ENCODE peak calls at places on chromosomes 7 and 10, in four cellular contexts. Z is HepG2, H is GM12878, U is H1. R is an unnamed sample.

GRCh38 chr7:37100735-37101331 is 347.8 kb downstream of the ELMO1 start:
- DNase-seq in Z (peak), H (no peak), U (no peak), R (no peak)

GRCh38 chr10:17716161-17716560 is 35.8 kb upstream of the TMEM236 start:
- DNase-seq in Z (no peak), H (no peak), U (no peak), R (no peak)

GRCh38 chr7:98745722-98746318 is 124.0 kb downstream of the TMEM130 start:
- DNase-seq in Z (peak), H (no peak), U (no peak), R (peak)

GRCh38 chr10:78924319-78925003 is 144.3 kb upstream of the ZMIZ1 start:
- DNase-seq in Z (no peak), H (no peak), U (no peak), R (no peak)

GRCh38 chr10:62382831-62383230 is 8.7 kb downstream of the ZNF365 start:
- DNase-seq in Z (no peak), H (no peak), U (no peak), R (no peak)

GRCh38 chr10:112546474-112546873 is 99.5 kb downstream of the VTI1A start:
- DNase-seq in Z (no peak), H (no peak), U (no peak), R (no peak)

GRCh38 chr10:96292971-96293909 is 11.0 kb upstream of the DNTT start:
- DNase-seq in Z (peak), H (no peak), U (no peak), R (peak)

GRCh38 chr10:127524229-127524628 is 24.9 kb upstream of the NPS start:
- DNase-seq in Z (no peak), H (no peak), U (no peak), R (no peak)

GRCh38 chr10:44859546-44860285 is 51.4 kb upstream of the TMEM72 start:
- DNase-seq in Z (no peak), H (no peak), U (no peak), R (no peak)

GRCh38 chr7:74103219-74103772 is 19.7 kb downstream of the LIMK1 start:
- DNase-seq in Z (no peak), H (no peak), U (no peak), R (no peak)

GRCh38 chr7:37360469-37360868 is 88.2 kb downstream of the ELMO1 start:
- DNase-seq in Z (no peak), H (no peak), U (no peak), R (no peak)

GRCh38 chr10:47207280-47207613 is 92.8 kb upstream of the GDF10 start:
- DNase-seq in Z (peak), H (no peak), U (no peak), R (no peak)

GRCh38 chr7:112018305-112019030 is 187.7 kb downstream of the DOCK4 start:
- DNase-seq in Z (no peak), H (no peak), U (no peak), R (no peak)

GRCh38 chr10:34523017-34523767 is 291.9 kb downstream of the PARD3 start:
- DNase-seq in Z (no peak), H (no peak), U (no peak), R (no peak)

GRCh38 chr7:97064972-97065587 is 40.4 kb upstream of the DLX5 start:
- DNase-seq in Z (peak), H (no peak), U (no peak), R (peak)

GRCh38 chr10:124430077-124430476 is 11.4 kb upstream of the OAT start:
- DNase-seq in Z (no peak), H (no peak), U (no peak), R (no peak)

GRCh38 chr7:27873981-27874957 is 134.3 kb downstream of the TAX1BP1 start:
- DNase-seq in Z (no peak), H (no peak), U (no peak), R (no peak)

GRCh38 chr10:112966191-112966855 is 16.3 kb downstream of the TCF7L2 start:
- DNase-seq in Z (no peak), H (no peak), U (no peak), R (no peak)

DNA sequence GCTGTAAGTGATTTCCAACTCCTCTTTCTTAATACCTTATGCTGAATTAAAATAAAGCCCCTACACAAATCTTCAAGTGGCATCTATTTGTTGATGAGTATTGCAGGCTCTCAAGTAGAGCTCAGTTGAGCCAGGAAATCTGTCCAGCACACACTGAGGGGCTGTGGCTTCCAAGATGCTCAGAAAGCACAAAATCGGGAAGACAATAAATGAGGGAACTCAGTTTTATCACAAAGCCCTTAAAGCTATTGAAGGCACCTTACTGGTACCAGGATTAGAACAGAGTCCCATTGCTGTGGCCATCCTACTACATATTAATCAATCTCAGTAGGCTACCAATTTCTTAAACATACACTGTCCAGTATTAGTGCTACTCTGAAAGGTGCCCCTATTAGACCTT is 28.4 kb downstream of the COL1A2 start:
- DNase-seq in Z (no peak), H (no peak), U (no peak), R (no peak)
- TF ChIP-seq SRF in Z (no peak), H (no peak), U (no peak), R (no peak)

GRCh38 chr10:60480865-60481563 is 91.3 kb upstream of the ANK3 start:
- DNase-seq in Z (no peak), H (no peak), U (no peak), R (no peak)
- TF ChIP-seq HDAC6 in Z (no peak), H (no peak), U (no peak), R (no peak)

DNA sequence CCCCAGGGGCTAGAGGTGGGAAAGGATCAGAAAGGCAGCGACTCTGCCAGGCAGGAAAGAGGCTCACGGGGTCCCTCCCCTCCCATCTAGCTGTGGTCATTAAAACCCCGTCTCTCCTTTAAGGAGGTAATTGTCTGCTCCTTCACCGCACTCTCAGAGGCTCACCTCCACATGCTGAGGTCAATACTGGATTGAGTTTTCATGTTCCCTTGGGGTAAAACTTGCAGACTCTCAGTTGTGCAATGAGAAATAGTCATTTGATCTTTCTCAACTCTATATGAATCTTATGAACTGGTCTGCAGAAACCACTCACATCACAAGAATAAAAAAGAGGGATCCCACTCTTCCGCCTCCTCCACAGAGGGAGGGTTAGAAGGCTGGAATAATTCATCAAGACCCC is 368.9 kb downstream of the ADRA2A start:
- DNase-seq in Z (no peak), H (no peak), U (no peak), R (no peak)
- TF ChIP-seq CEBPB in Z (no peak), H (no peak), U (no peak), R (no peak)

GRCh38 chr10:99365761-99366160 is 36.6 kb downstream of the CNNM1 start:
- DNase-seq in Z (no peak), H (no peak), U (no peak), R (no peak)
- TF ChIP-seq SRF in Z (no peak), H (no peak), U (no peak), R (no peak)

DNA sequence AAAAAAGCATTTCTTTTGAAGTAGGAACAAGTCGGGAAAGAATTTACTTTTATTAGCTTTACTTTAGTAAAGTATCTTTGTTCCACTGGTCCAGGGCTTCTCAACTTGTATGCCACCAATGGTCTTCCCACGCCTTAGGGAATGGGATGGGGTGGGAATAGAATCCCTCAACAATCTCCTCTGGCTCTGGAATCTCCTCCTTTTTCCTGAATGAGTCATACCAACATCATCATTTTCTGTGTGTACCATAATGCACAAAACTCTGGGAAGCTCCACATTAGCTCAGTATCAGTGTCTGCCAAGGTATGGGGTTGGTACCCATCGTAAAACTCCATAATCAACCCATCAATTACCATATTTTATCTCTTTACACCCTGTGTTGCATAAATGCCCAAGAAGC is 159.4 kb upstream of the BMPER start:
- DNase-seq in Z (no peak), H (no peak), U (no peak), R (no peak)
- TF ChIP-seq HDAC6 in Z (no peak), H (no peak), U (no peak), R (no peak)

DNA sequence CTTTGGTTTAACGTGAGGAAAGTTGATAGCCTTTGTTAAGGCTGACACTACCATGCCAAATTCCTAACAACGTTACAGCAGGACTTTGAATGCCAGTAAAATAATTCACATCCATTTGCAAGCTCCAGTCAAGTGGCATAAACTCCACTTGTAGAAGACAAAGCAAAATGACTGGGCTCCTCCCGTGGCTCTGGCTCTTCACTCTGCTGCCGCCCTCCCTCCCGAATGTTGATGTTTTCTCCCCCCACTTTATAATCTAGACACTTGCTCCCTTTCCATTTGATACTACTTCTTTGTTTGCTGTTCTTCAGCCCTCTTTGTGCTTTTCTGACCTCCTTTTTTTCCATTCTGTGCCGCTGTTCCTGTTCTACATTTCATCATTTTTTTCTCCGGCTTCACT is 22.8 kb upstream of the ITGB8 start:
- DNase-seq in Z (no peak), H (no peak), U (no peak), R (no peak)
- TF ChIP-seq CEBPB in Z (no peak), H (no peak), U (no peak), R (no peak)

GRCh38 chr7:83599131-83599530 is 49.8 kb downstream of the SEMA3E start:
- DNase-seq in Z (no peak), H (no peak), U (no peak), R (no peak)

GRCh38 chr7:83588602-83589240 is 60.2 kb downstream of the SEMA3E start:
- DNase-seq in Z (no peak), H (no peak), U (no peak), R (no peak)

GRCh38 chr7:83594076-83594475 is 54.9 kb downstream of the SEMA3E start:
- DNase-seq in Z (no peak), H (no peak), U (no peak), R (no peak)
- TF ChIP-seq SRF in Z (no peak), H (no peak), U (no peak), R (no peak)

GRCh38 chr7:7539152-7539551 is 3.5 kb upstream of the COL28A1 start:
- DNase-seq in Z (no peak), H (no peak), U (no peak), R (no peak)
- TF ChIP-seq HDAC6 in Z (no peak), H (no peak), U (no peak), R (no peak)

DNA sequence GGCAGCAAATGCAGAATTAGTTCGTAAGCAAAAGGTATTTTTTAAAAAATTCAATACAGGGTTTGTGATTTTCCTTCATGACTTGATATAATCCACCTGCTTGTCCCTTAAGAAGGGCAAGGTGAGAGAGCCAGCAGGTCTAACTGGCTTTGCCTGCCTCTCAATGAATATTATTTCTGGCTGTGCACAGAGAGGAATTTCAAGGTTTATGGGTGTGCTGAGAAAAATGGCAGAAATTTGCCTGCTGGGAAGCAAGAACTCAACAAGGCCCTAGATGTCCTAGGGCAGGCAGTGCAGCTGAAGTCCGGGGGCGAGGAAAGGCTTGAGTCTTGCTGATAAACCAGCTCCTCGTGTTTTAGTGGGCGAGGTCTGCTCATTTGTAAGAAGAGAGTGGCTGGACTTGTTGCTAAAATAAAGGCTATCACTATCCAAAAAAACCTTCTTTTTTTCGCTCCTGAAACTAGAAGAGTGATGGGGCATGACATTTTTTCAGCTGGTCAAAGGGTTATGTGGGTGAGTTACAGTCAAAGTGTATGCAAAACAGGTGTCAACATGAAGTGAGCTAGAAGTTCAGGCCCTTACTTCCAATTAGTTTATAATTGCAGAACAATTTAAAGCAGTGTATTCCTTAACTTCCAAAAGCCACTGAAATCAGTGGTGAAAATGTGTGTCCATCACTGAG is 385.8 kb upstream of the KLF6 start:
- DNase-seq in Z (no peak), H (peak), U (no peak), R (no peak)
- TF ChIP-seq CEBPB in Z (no peak), H (no peak), U (no peak), R (no peak)

GRCh38 chr10:77842652-77843212 is 83.8 kb downstream of the DLG5 start:
- DNase-seq in Z (no peak), H (no peak), U (no peak), R (no peak)

GRCh38 chr10:77837925-77838595 is 88.5 kb downstream of the DLG5 start:
- DNase-seq in Z (no peak), H (no peak), U (no peak), R (no peak)

GRCh38 chr10:77843264-77843663 is 83.3 kb downstream of the DLG5 start:
- DNase-seq in Z (no peak), H (no peak), U (no peak), R (no peak)

GRCh38 chr10:77841711-77842375 is 84.7 kb downstream of the DLG5 start:
- DNase-seq in Z (no peak), H (no peak), U (no peak), R (no peak)

DNA sequence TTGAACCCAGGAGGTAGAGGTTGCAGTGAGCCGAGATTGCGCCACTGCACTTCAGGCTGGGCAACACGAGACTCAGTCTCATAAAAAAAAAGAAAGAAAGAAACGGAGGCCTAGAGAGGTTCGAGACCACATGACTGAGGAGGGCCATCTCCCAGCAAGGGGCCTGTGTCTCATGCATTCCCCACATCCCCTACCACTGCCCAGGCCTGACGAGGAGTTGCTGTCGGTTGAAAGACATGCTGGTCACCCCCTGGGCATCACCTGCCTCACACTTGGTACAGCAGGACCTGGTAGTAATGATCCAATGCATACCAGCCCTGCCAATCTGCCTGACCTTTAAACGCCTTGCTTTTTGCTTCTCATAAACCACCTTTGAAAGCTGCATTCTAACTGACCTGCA is 85.9 kb downstream of the DLG5 start:
- DNase-seq in Z (no peak), H (no peak), U (no peak), R (no peak)
- TF ChIP-seq SRF in Z (no peak), H (no peak), U (no peak), R (no peak)